ENCODE peak calls at places on chromosomes 7 and 10, in six cellular contexts. One of them, this sample, is unnamed.

GRCh38 chr10:97822261-97822687 is 27.4 kb upstream of the GOLGA7B start:
- DNase-seq in pulmonary artery endothelial cell: no peak
- DNase-seq in CD4-positive, alpha-beta T cell: no peak
- DNase-seq in upper lobe of left lung: no peak
- DNase-seq in fibroblast of the conjunctiva: no peak
- DNase-seq in T-helper 2 cell: no peak
- DNase-seq in this sample: no peak

GRCh38 chr10:50579491-50580259 is 44.1 kb downstream of the SGMS1 start:
- DNase-seq in pulmonary artery endothelial cell: no peak
- DNase-seq in CD4-positive, alpha-beta T cell: no peak
- DNase-seq in upper lobe of left lung: no peak
- DNase-seq in fibroblast of the conjunctiva: no peak
- DNase-seq in T-helper 2 cell: no peak
- DNase-seq in this sample: no peak

GRCh38 chr10:3763852-3764625 is 21.0 kb downstream of the KLF6 start:
- DNase-seq in pulmonary artery endothelial cell: no peak
- DNase-seq in CD4-positive, alpha-beta T cell: no peak
- DNase-seq in upper lobe of left lung: no peak
- DNase-seq in fibroblast of the conjunctiva: no peak
- DNase-seq in T-helper 2 cell: no peak
- DNase-seq in this sample: no peak

GRCh38 chr10:10209152-10209551 is 808.5 kb upstream of the CELF2 start:
- DNase-seq in pulmonary artery endothelial cell: no peak
- DNase-seq in CD4-positive, alpha-beta T cell: no peak
- DNase-seq in upper lobe of left lung: no peak
- DNase-seq in fibroblast of the conjunctiva: peak; percentile 72
- DNase-seq in T-helper 2 cell: no peak
- DNase-seq in this sample: no peak

GRCh38 chr10:74040200-74041126 is 42.5 kb downstream of the VCL start:
- DNase-seq in pulmonary artery endothelial cell: no peak
- DNase-seq in CD4-positive, alpha-beta T cell: no peak
- DNase-seq in upper lobe of left lung: no peak
- DNase-seq in fibroblast of the conjunctiva: no peak
- DNase-seq in T-helper 2 cell: no peak
- DNase-seq in this sample: no peak

GRCh38 chr10:130748409-130749057 is 563.0 kb downstream of the TCERG1L start:
- DNase-seq in pulmonary artery endothelial cell: no peak
- DNase-seq in CD4-positive, alpha-beta T cell: no peak
- DNase-seq in upper lobe of left lung: no peak
- DNase-seq in fibroblast of the conjunctiva: no peak
- DNase-seq in T-helper 2 cell: no peak
- DNase-seq in this sample: no peak

GRCh38 chr7:129089521-129090212 is 34.8 kb upstream of the TNPO3 start:
- DNase-seq in pulmonary artery endothelial cell: no peak
- DNase-seq in CD4-positive, alpha-beta T cell: no peak
- DNase-seq in upper lobe of left lung: no peak
- DNase-seq in fibroblast of the conjunctiva: no peak
- DNase-seq in T-helper 2 cell: no peak
- DNase-seq in this sample: no peak

GRCh38 chr10:51399840-51400239 is 299.6 kb downstream of the CSTF2T start:
- DNase-seq in pulmonary artery endothelial cell: no peak
- DNase-seq in CD4-positive, alpha-beta T cell: no peak
- DNase-seq in upper lobe of left lung: no peak
- DNase-seq in fibroblast of the conjunctiva: no peak
- DNase-seq in T-helper 2 cell: no peak
- DNase-seq in this sample: no peak

GRCh38 chr10:124677291-124677690 is 66.9 kb downstream of the FAM53B start:
- DNase-seq in pulmonary artery endothelial cell: no peak
- DNase-seq in CD4-positive, alpha-beta T cell: no peak
- DNase-seq in upper lobe of left lung: no peak
- DNase-seq in fibroblast of the conjunctiva: no peak
- DNase-seq in T-helper 2 cell: no peak
- DNase-seq in this sample: no peak

GRCh38 chr7:116236020-116236630 is 25.8 kb downstream of the TES start:
- DNase-seq in pulmonary artery endothelial cell: no peak
- DNase-seq in CD4-positive, alpha-beta T cell: peak; percentile 47
- DNase-seq in upper lobe of left lung: no peak
- DNase-seq in fibroblast of the conjunctiva: no peak
- DNase-seq in T-helper 2 cell: no peak
- DNase-seq in this sample: no peak

GRCh38 chr10:49383853-49384252 is 12.0 kb downstream of the DRGX start:
- DNase-seq in pulmonary artery endothelial cell: no peak
- DNase-seq in CD4-positive, alpha-beta T cell: no peak
- DNase-seq in upper lobe of left lung: no peak
- DNase-seq in fibroblast of the conjunctiva: no peak
- DNase-seq in T-helper 2 cell: no peak
- DNase-seq in this sample: no peak

GRCh38 chr7:31335889-31336201 is 4.7 kb downstream of the NEUROD6 start:
- DNase-seq in pulmonary artery endothelial cell: no peak
- DNase-seq in CD4-positive, alpha-beta T cell: no peak
- DNase-seq in upper lobe of left lung: no peak
- DNase-seq in fibroblast of the conjunctiva: no peak
- DNase-seq in T-helper 2 cell: no peak
- DNase-seq in this sample: no peak

GRCh38 chr10:8035641-8036520 is 18.6 kb upstream of the GATA3 start:
- DNase-seq in pulmonary artery endothelial cell: no peak
- DNase-seq in CD4-positive, alpha-beta T cell: no peak
- DNase-seq in upper lobe of left lung: peak; percentile 59
- DNase-seq in fibroblast of the conjunctiva: no peak
- DNase-seq in T-helper 2 cell: no peak
- DNase-seq in this sample: no peak

GRCh38 chr7:102434039-102434481 is 685 bp downstream of the ORAI2 start:
- DNase-seq in pulmonary artery endothelial cell: no peak
- DNase-seq in CD4-positive, alpha-beta T cell: no peak
- DNase-seq in upper lobe of left lung: peak; percentile 36
- DNase-seq in fibroblast of the conjunctiva: no peak
- DNase-seq in T-helper 2 cell: no peak
- DNase-seq in this sample: no peak

GRCh38 chr7:138167869-138168296 is 91.6 kb downstream of the AKR1D1 start:
- DNase-seq in pulmonary artery endothelial cell: no peak
- DNase-seq in CD4-positive, alpha-beta T cell: no peak
- DNase-seq in upper lobe of left lung: no peak
- DNase-seq in fibroblast of the conjunctiva: no peak
- DNase-seq in T-helper 2 cell: no peak
- DNase-seq in this sample: no peak

GRCh38 chr7:50696810-50697582 is 85.7 kb downstream of the GRB10 start:
- DNase-seq in pulmonary artery endothelial cell: no peak
- DNase-seq in CD4-positive, alpha-beta T cell: no peak
- DNase-seq in upper lobe of left lung: no peak
- DNase-seq in fibroblast of the conjunctiva: no peak
- DNase-seq in T-helper 2 cell: no peak
- DNase-seq in this sample: no peak

GRCh38 chr10:13939391-13939790 is 352.6 kb downstream of the PRPF18 start:
- DNase-seq in pulmonary artery endothelial cell: peak; percentile 55
- DNase-seq in CD4-positive, alpha-beta T cell: no peak
- DNase-seq in upper lobe of left lung: no peak
- DNase-seq in fibroblast of the conjunctiva: no peak
- DNase-seq in T-helper 2 cell: no peak
- DNase-seq in this sample: no peak

GRCh38 chr7:123602648-123603047 is 1.0 kb downstream of the ASB15 start:
- DNase-seq in pulmonary artery endothelial cell: no peak
- DNase-seq in CD4-positive, alpha-beta T cell: no peak
- DNase-seq in upper lobe of left lung: no peak
- DNase-seq in fibroblast of the conjunctiva: no peak
- DNase-seq in T-helper 2 cell: no peak
- DNase-seq in this sample: no peak

GRCh38 chr7:151240536-151240935 is 8.0 kb downstream of the SMARCD3 start:
- DNase-seq in pulmonary artery endothelial cell: no peak
- DNase-seq in CD4-positive, alpha-beta T cell: no peak
- DNase-seq in upper lobe of left lung: no peak
- DNase-seq in fibroblast of the conjunctiva: no peak
- DNase-seq in T-helper 2 cell: no peak
- DNase-seq in this sample: no peak

GRCh38 chr7:136857573-136857972 is 10.9 kb upstream of the CHRM2 start:
- DNase-seq in pulmonary artery endothelial cell: no peak
- DNase-seq in CD4-positive, alpha-beta T cell: no peak
- DNase-seq in upper lobe of left lung: no peak
- DNase-seq in fibroblast of the conjunctiva: no peak
- DNase-seq in T-helper 2 cell: no peak
- DNase-seq in this sample: no peak